ENCODE peak calls at places on chromosomes 7 and 10, in ten cellular contexts. H is cardiac muscle cell, W is PC-3, A is heart left ventricle, T is AG04450, O is cardiac fibroblast, N is thyroid gland, Y is left lung, S is tibial artery, F is brain microvascular endothelial cell. L is an unnamed sample.

GRCh38 chr10:38094923-38095574 is 912 bp downstream of the ZNF37A start:
- DNase-seq in H (no peak), W (no peak), A (no peak), T (no peak), O (no peak), N (no peak), Y (no peak), S (no peak), F (no peak), L (no peak)

GRCh38 chr10:66045859-66046258 is 880.0 kb upstream of the LRRTM3 start:
- DNase-seq in H (no peak), W (peak), A (no peak), T (no peak), O (no peak), N (no peak), Y (no peak), S (no peak), F (no peak), L (no peak)

GRCh38 chr10:133325761-133326463 is 10.8 kb downstream of the CALY start:
- DNase-seq in H (peak), W (no peak), A (no peak), T (no peak), O (no peak), N (no peak), Y (peak), S (no peak), F (no peak), L (peak)

GRCh38 chr7:135877799-135878198 is 99.4 kb downstream of the MTPN start:
- DNase-seq in H (no peak), W (peak), A (no peak), T (no peak), O (peak), N (no peak), Y (no peak), S (no peak), F (peak), L (no peak)

GRCh38 chr7:114085592-114086490 is 167.0 kb upstream of the PPP1R3A start:
- DNase-seq in H (peak), W (peak), A (peak), T (peak), O (peak), N (peak), Y (peak), S (peak), F (peak), L (peak)

GRCh38 chr7:111760043-111760442 is 197.8 kb upstream of the IMMP2L start:
- DNase-seq in H (no peak), W (no peak), A (no peak), T (no peak), O (no peak), N (no peak), Y (no peak), S (no peak), F (no peak), L (no peak)

GRCh38 chr10:62050941-62051433 is 149.5 kb downstream of the ARID5B start:
- DNase-seq in H (peak), W (peak), A (peak), T (peak), O (peak), N (peak), Y (peak), S (peak), F (peak), L (peak)

GRCh38 chr7:64533756-64534155 is 29.1 kb downstream of the ZNF680 start:
- DNase-seq in H (no peak), W (no peak), A (no peak), T (no peak), O (no peak), N (no peak), Y (no peak), S (no peak), F (no peak), L (no peak)

GRCh38 chr7:49791089-49791741 is 17.8 kb downstream of the VWC2 start:
- DNase-seq in H (peak), W (peak), A (no peak), T (no peak), O (no peak), N (peak), Y (no peak), S (no peak), F (no peak), L (no peak)

GRCh38 chr7:142459557-142459963 is 201.7 kb upstream of the PRSS58 start:
- DNase-seq in H (peak), W (peak), A (no peak), T (peak), O (peak), N (peak), Y (no peak), S (no peak), F (peak), L (no peak)

GRCh38 chr7:98624846-98625420 is 7.8 kb downstream of the NPTX2 start:
- DNase-seq in H (no peak), W (no peak), A (no peak), T (no peak), O (no peak), N (no peak), Y (no peak), S (no peak), F (no peak), L (no peak)

GRCh38 chr10:132685121-132685891 is 100.6 kb downstream of the NKX6-2 start:
- DNase-seq in H (no peak), W (peak), A (peak), T (no peak), O (peak), N (no peak), Y (peak), S (peak), F (peak), L (peak)

GRCh38 chr7:135281363-135281949 is 47.8 kb downstream of the STRA8 start:
- DNase-seq in H (peak), W (peak), A (peak), T (peak), O (peak), N (peak), Y (no peak), S (peak), F (peak), L (peak)

GRCh38 chr10:107814865-107815487 is 650.5 kb upstream of the SORCS1 start:
- DNase-seq in H (peak), W (peak), A (no peak), T (no peak), O (peak), N (peak), Y (no peak), S (no peak), F (peak), L (no peak)

GRCh38 chr7:158574308-158575036 is 13.2 kb downstream of the PTPRN2 start:
- DNase-seq in H (no peak), W (no peak), A (no peak), T (no peak), O (no peak), N (no peak), Y (no peak), S (no peak), F (no peak), L (no peak)

GRCh38 chr7:15471387-15471786 is 90.4 kb downstream of the AGMO start:
- DNase-seq in H (no peak), W (no peak), A (no peak), T (no peak), O (no peak), N (no peak), Y (no peak), S (no peak), F (no peak), L (no peak)

GRCh38 chr10:102457591-102458150 is 6.3 kb upstream of the C10orf95 start:
- DNase-seq in H (no peak), W (no peak), A (no peak), T (no peak), O (no peak), N (no peak), Y (no peak), S (no peak), F (no peak), L (no peak)

GRCh38 chr10:114631090-114631677 is 26.9 kb downstream of the ABLIM1 start:
- DNase-seq in H (no peak), W (no peak), A (no peak), T (no peak), O (no peak), N (no peak), Y (no peak), S (no peak), F (no peak), L (no peak)

GRCh38 chr10:114628106-114628505 is 30.0 kb downstream of the ABLIM1 start:
- DNase-seq in H (no peak), W (no peak), A (no peak), T (no peak), O (no peak), N (no peak), Y (no peak), S (no peak), F (no peak), L (no peak)

GRCh38 chr10:114631678-114632417 is 26.2 kb downstream of the ABLIM1 start:
- DNase-seq in H (peak), W (no peak), A (peak), T (no peak), O (no peak), N (peak), Y (peak), S (no peak), F (no peak), L (peak)

GRCh38 chr10:114629083-114629823 is 28.8 kb downstream of the ABLIM1 start:
- DNase-seq in H (peak), W (no peak), A (peak), T (no peak), O (no peak), N (no peak), Y (peak), S (no peak), F (no peak), L (no peak)

GRCh38 chr10:114629824-114630430 is 28.1 kb downstream of the ABLIM1 start:
- DNase-seq in H (peak), W (peak), A (no peak), T (no peak), O (no peak), N (no peak), Y (no peak), S (no peak), F (no peak), L (no peak)
- TF ChIP-seq CTCF in H (no peak), W (no peak), A (no peak), T (no peak), O (no peak), N (no peak), Y (no peak), S (no peak), F (no peak), L (no peak)

GRCh38 chr10:127280446-127280845 is 84.1 kb upstream of the INSYN2A start:
- DNase-seq in H (no peak), W (no peak), A (no peak), T (no peak), O (no peak), N (no peak), Y (no peak), S (no peak), F (no peak), L (no peak)
- TF ChIP-seq CTCF in H (no peak), W (no peak), A (no peak), T (no peak), O (no peak), N (no peak), Y (no peak), S (no peak), F (no peak), L (no peak)

GRCh38 chr10:30115391-30116253 is 56.2 kb upstream of the JCAD start:
- DNase-seq in H (peak), W (no peak), A (no peak), T (no peak), O (no peak), N (peak), Y (no peak), S (no peak), F (no peak), L (no peak)

GRCh38 chr10:30111340-30111980 is 52.1 kb upstream of the JCAD start:
- DNase-seq in H (no peak), W (peak), A (no peak), T (peak), O (peak), N (no peak), Y (no peak), S (no peak), F (peak), L (no peak)

GRCh38 chr10:30114401-30114800 is 55.0 kb upstream of the JCAD start:
- DNase-seq in H (no peak), W (peak), A (no peak), T (no peak), O (no peak), N (no peak), Y (no peak), S (no peak), F (no peak), L (no peak)

GRCh38 chr10:30116254-30116573 is 56.8 kb upstream of the JCAD start:
- DNase-seq in H (no peak), W (no peak), A (no peak), T (no peak), O (no peak), N (no peak), Y (no peak), S (no peak), F (no peak), L (no peak)

DNA sequence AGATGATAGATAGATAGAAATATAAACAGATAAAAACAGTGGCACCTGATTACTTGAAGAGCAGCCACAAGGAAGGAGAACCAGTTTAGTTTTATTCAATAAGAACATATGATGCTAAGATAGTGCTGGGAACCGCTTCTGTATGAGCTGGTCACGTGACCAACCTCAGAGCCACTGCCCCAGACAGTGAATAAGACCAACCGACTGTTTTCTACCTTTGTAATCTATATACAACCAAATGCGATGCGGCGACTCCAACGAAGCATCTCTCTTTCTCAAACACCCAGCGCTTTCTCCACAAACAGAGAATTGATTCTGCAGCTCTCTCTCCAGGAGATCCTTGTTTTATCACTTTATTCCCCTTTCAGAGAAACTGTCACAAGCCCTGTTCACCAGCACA is 55.5 kb upstream of the JCAD start:
- DNase-seq in H (peak), W (no peak), A (no peak), T (no peak), O (peak), N (peak), Y (no peak), S (no peak), F (peak), L (no peak)
- TF ChIP-seq CTCF in H (no peak), W (no peak), A (no peak), T (no peak), O (no peak), N (no peak), Y (no peak), S (no peak), F (no peak), L (no peak)

DNA sequence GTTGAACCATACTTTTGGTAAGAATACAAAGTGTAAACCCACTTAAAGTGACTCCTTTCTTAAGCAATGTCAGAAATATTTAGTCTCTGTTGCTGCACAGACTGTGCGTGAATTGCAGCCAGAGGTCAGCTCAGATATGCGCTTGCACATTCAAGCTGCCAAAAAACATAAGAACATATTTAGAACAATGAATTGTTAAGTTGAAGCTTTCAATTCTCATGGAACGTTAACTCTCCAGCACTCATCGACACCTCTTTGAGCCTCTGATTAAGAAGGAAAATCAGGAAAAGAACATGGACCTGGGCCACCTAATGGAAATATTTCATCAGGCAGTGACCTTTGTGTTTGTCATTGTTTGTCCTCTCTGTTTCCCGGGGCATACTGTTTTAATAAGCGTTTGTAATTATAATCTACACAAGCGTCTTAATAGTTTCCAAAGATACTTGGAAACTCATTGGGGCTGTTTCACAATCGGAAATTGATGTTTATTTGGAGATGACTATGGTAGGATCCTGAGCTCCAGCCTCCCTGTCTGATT is 193.0 kb upstream of the CELF2 start:
- DNase-seq in H (peak), W (no peak), A (peak), T (peak), O (peak), N (no peak), Y (no peak), S (peak), F (peak), L (no peak)
- TF ChIP-seq CTCF in H (no peak), W (no peak), A (peak), T (no peak), O (no peak), N (no peak), Y (no peak), S (no peak), F (no peak), L (no peak)

GRCh38 chr10:5461914-5462840 is 37.2 kb downstream of the CALML5 start:
- DNase-seq in H (no peak), W (no peak), A (no peak), T (no peak), O (peak), N (peak), Y (no peak), S (no peak), F (peak), L (no peak)

GRCh38 chr10:5466451-5466996 is 32.8 kb downstream of the CALML5 start:
- DNase-seq in H (peak), W (peak), A (no peak), T (peak), O (no peak), N (peak), Y (no peak), S (no peak), F (no peak), L (peak)

GRCh38 chr10:5465976-5466450 is 33.4 kb downstream of the CALML5 start:
- DNase-seq in H (no peak), W (no peak), A (no peak), T (no peak), O (no peak), N (no peak), Y (no peak), S (no peak), F (no peak), L (no peak)

GRCh38 chr10:5462841-5463293 is 36.5 kb downstream of the CALML5 start:
- DNase-seq in H (no peak), W (no peak), A (no peak), T (no peak), O (no peak), N (no peak), Y (no peak), S (no peak), F (no peak), L (no peak)

DNA sequence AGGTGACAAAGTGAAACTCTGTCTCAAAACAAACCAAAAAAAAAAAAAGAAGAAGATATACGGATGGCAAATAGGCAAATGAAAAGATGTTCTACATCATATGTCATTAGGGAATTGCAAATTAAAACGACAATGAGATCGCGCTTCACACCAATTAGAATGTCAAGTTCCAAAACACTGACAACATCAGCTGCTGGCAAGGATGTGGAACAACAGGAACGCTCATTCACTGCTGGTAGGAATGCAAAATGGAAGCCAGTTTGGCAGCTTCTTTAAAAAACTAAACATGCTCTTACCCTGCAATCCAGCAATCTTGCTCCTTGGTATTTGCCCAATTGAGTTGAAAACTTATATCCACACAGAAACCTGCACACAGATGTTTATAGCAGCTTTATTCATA is 34.8 kb downstream of the CALML5 start:
- DNase-seq in H (no peak), W (no peak), A (no peak), T (no peak), O (no peak), N (no peak), Y (no peak), S (no peak), F (no peak), L (no peak)
- TF ChIP-seq CTCF in H (no peak), W (no peak), A (no peak), T (no peak), O (no peak), N (no peak), Y (no peak), S (no peak), F (no peak), L (no peak)

DNA sequence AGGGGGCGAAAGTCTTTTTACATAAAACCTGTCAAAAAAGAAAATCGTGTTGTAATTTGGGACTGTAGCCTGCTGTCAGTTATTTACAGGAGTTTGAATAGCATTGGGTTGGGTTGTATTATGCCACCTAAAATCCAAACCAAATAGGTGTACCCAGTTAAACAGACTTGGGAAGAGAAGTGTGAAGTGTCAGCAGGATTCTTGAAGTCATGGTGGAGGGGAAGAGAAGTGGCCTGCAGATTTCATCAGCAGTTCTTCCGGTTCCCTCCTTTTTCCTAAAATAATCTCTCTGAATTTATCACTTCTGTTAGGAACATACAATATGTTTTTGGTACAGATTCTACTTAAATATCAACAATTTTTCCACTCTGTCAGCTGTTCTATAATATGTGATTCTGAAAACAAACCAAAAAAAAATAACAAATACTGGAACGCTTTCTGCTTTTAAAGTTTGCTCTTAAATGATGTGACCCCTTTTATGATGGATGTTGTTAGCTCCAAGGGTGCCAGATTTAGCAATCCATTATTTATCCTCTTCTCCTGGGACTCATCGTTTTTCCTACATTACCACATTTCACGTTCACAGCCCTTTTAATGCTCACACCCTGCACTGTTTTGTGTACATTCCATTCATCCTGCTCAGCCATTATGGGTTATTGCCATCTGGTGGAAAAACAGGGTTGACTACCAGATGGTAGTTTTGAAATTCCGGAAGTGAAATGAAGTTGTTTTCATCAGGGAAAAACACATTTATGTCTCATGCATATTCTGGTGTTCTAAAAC is 18.7 kb upstream of the ARHGAP12 start:
- DNase-seq in H (no peak), W (peak), A (no peak), T (peak), O (peak), N (no peak), Y (no peak), S (no peak), F (peak), L (no peak)
- TF ChIP-seq CTCF in H (peak), W (peak), A (peak), T (no peak), O (peak), N (no peak), Y (no peak), S (peak), F (peak), L (peak)

GRCh38 chr10:95818010-95818409 is 62.0 kb downstream of the ENTPD1 start:
- DNase-seq in H (no peak), W (no peak), A (no peak), T (no peak), O (no peak), N (no peak), Y (no peak), S (no peak), F (no peak), L (no peak)

GRCh38 chr10:95815133-95815532 is 59.2 kb downstream of the ENTPD1 start:
- DNase-seq in H (no peak), W (no peak), A (no peak), T (no peak), O (no peak), N (peak), Y (no peak), S (no peak), F (no peak), L (no peak)

GRCh38 chr10:95815701-95816100 is 59.7 kb downstream of the ENTPD1 start:
- DNase-seq in H (no peak), W (no peak), A (no peak), T (no peak), O (no peak), N (no peak), Y (no peak), S (no peak), F (no peak), L (no peak)

GRCh38 chr10:95810198-95810976 is 54.4 kb downstream of the ENTPD1 start:
- DNase-seq in H (no peak), W (no peak), A (no peak), T (no peak), O (no peak), N (no peak), Y (no peak), S (no peak), F (no peak), L (no peak)

GRCh38 chr10:95814011-95814727 is 58.2 kb downstream of the ENTPD1 start:
- DNase-seq in H (no peak), W (peak), A (peak), T (peak), O (peak), N (peak), Y (no peak), S (no peak), F (peak), L (no peak)
- TF ChIP-seq CTCF in H (no peak), W (no peak), A (no peak), T (no peak), O (no peak), N (no peak), Y (no peak), S (no peak), F (no peak), L (no peak)

GRCh38 chr7:149884541-149884940 is 10.8 kb downstream of the ATP6V0E2 start:
- DNase-seq in H (no peak), W (no peak), A (peak), T (no peak), O (no peak), N (no peak), Y (no peak), S (no peak), F (no peak), L (no peak)
- TF ChIP-seq CTCF in H (no peak), W (no peak), A (no peak), T (no peak), O (no peak), N (no peak), Y (no peak), S (no peak), F (no peak), L (no peak)

L was measured in lower lobe of right lung.